ENCODE peak calls at places on chromosomes 1 and 21, in six cellular contexts. H is HCT116, S is H1, L is SK-N-SH, I is K562, J is GM12878. Y is an unnamed sample.

GRCh38 chr1:234730110-234730509 is 120.1 kb upstream of the IRF2BP2 start:
- DNase-seq in H (no peak), S (no peak), L (no peak), I (no peak), J (peak; percentile 17), Y (no peak)

GRCh38 chr21:38669186-38669585 is 136.5 kb upstream of the ETS2 start:
- DNase-seq in H (no peak), S (no peak), L (peak; percentile 42), I (peak; percentile 27), J (no peak), Y (peak; percentile 37)

GRCh38 chr1:214326406-214326805 is 45.4 kb downstream of the SMYD2 start:
- DNase-seq in H (no peak), S (no peak), L (no peak), I (peak; percentile 73), J (no peak), Y (no peak)

GRCh38 chr21:38733973-38734546 is 71.7 kb upstream of the ETS2 start:
- DNase-seq in H (peak; percentile 36), S (peak; percentile 100), L (peak; percentile 81), I (peak; percentile 77), J (peak; percentile 12), Y (peak; percentile 41)

GRCh38 chr1:168360151-168360550 is 79.5 kb downstream of the TBX19 start:
- DNase-seq in H (no peak), S (no peak), L (no peak), I (no peak), J (no peak), Y (no peak)

GRCh38 chr1:33986389-33987095 is 122.7 kb downstream of the HMGB4 start:
- DNase-seq in H (no peak), S (no peak), L (no peak), I (no peak), J (no peak), Y (no peak)

GRCh38 chr21:15472108-15472507 is 257.7 kb upstream of the USP25 start:
- DNase-seq in H (no peak), S (no peak), L (no peak), I (no peak), J (no peak), Y (no peak)

GRCh38 chr1:65799601-65800000 is 6.9 kb downstream of the PDE4B start:
- DNase-seq in H (no peak), S (no peak), L (no peak), I (no peak), J (no peak), Y (no peak)

GRCh38 chr21:46161180-46161799 is 5.9 kb upstream of the FTCD start:
- DNase-seq in H (no peak), S (peak; percentile 42), L (peak; percentile 30), I (no peak), J (no peak), Y (no peak)

GRCh38 chr1:198423701-198424100 is 116.8 kb downstream of the ATP6V1G3 start:
- DNase-seq in H (no peak), S (no peak), L (no peak), I (no peak), J (no peak), Y (no peak)

GRCh38 chr1:207925210-207925609 is 14.3 kb upstream of the CD34 start:
- DNase-seq in H (no peak), S (peak; percentile 59), L (no peak), I (no peak), J (no peak), Y (peak; percentile 65)

GRCh38 chr1:59433440-59433813 is 136.5 kb downstream of the FGGY start:
- DNase-seq in H (no peak), S (no peak), L (no peak), I (no peak), J (no peak), Y (no peak)

GRCh38 chr1:180898441-180899219 is 14.1 kb upstream of the KIAA1614 start:
- DNase-seq in H (no peak), S (peak; percentile 47), L (peak; percentile 36), I (no peak), J (no peak), Y (no peak)

GRCh38 chr1:67031121-67031520 is 22.8 kb downstream of the SLC35D1 start:
- DNase-seq in H (no peak), S (no peak), L (no peak), I (no peak), J (no peak), Y (no peak)

GRCh38 chr1:46735708-46736324 is 16.9 kb upstream of the EFCAB14 start:
- DNase-seq in H (peak; percentile 29), S (peak; percentile 72), L (no peak), I (peak; percentile 68), J (no peak), Y (peak; percentile 84)

GRCh38 chr21:28267449-28267848 is 725.2 kb downstream of the LTN1 start:
- DNase-seq in H (no peak), S (no peak), L (no peak), I (no peak), J (no peak), Y (no peak)

GRCh38 chr1:151811181-151811580 is 6.0 kb upstream of the LINGO4 start:
- DNase-seq in H (no peak), S (no peak), L (peak; percentile 4), I (no peak), J (no peak), Y (no peak)

GRCh38 chr1:11134352-11135266 is 34.9 kb upstream of the EXOSC10 start:
- DNase-seq in H (no peak), S (no peak), L (peak; percentile 78), I (peak; percentile 34), J (no peak), Y (no peak)

GRCh38 chr1:1941868-1942752 is 23.0 kb upstream of the TMEM52 start:
- DNase-seq in H (no peak), S (no peak), L (no peak), I (no peak), J (no peak), Y (no peak)

GRCh38 chr1:68228833-68229232 is 3.5 kb downstream of the WLS start:
- DNase-seq in H (no peak), S (no peak), L (no peak), I (no peak), J (no peak), Y (no peak)

GRCh38 chr1:68231627-68232303 is 558 bp downstream of the WLS start:
- DNase-seq in H (no peak), S (no peak), L (peak; percentile 73), I (no peak), J (no peak), Y (no peak)

GRCh38 chr1:68230901-68231626 is 1.3 kb downstream of the WLS start:
- DNase-seq in H (no peak), S (no peak), L (peak; percentile 63), I (no peak), J (no peak), Y (no peak)

GRCh38 chr1:68232354-68233148 is at the start of gene WLS:
- DNase-seq in H (peak; percentile 38), S (peak; percentile 79), L (peak; percentile 81), I (no peak), J (no peak), Y (peak; percentile 40)

DNA sequence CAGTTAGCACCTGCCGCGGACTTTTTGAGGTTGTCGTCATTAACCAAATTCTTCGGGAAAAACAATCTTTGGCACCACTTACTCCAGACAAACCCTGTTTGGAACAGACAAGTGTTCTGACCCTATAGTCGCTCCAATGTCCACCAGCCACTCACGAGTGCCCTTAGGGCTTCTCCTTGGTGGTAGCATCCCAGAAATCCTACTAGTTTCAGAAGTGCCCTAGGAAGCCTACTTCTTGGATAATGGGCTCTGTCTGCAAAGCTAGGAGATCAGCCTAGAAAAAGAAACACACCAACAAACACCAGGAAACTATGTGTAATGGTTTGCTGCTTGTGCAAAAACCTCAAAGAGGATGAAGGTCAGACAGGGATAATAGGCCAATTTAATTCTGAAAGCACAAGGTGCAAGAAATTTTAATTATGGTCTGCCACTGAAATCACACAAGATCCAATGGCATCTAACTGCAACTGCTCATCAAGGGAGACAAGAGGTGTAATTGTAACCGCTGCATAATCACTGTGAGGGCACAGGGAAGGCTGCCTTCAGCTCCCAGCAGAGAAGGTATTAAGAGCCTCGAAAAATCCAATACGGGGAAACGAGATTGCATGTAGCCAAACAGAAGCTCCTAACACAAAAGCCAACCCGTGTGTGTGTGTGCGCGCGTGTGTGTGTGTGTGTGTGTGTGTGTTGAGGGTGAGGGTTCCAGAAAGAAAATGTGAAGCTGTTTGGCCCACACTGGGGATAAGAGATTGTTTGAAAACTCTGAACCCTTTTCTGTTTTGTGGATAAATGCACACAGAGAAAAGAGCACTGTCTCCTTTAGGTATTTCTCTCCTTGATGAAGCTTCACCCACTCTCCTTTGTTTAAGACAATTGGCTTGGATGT is 2.2 kb downstream of the WLS start:
- DNase-seq in H (no peak), S (no peak), L (no peak), I (no peak), J (no peak), Y (no peak)
- TF ChIP-seq JUND in H (no peak), S (no peak), L (no peak), I (no peak), J (no peak), Y (no peak)

GRCh38 chr1:36751525-36751924 is 268.8 kb upstream of the CSF3R start:
- DNase-seq in H (no peak), S (no peak), L (no peak), I (no peak), J (no peak), Y (peak; percentile 86)
- TF ChIP-seq JUND in H (no peak), S (no peak), L (no peak), I (no peak), J (no peak), Y (no peak)

GRCh38 chr1:94672001-94672400 is 130.4 kb upstream of the F3 start:
- DNase-seq in H (no peak), S (no peak), L (no peak), I (no peak), J (no peak), Y (no peak)

GRCh38 chr1:94675373-94675772 is 133.8 kb upstream of the F3 start:
- DNase-seq in H (no peak), S (no peak), L (no peak), I (no peak), J (no peak), Y (no peak)

GRCh38 chr1:94670273-94670672 is 128.7 kb upstream of the F3 start:
- DNase-seq in H (no peak), S (no peak), L (no peak), I (no peak), J (no peak), Y (no peak)

GRCh38 chr1:94674876-94675275 is 133.3 kb upstream of the F3 start:
- DNase-seq in H (no peak), S (no peak), L (no peak), I (no peak), J (no peak), Y (no peak)

GRCh38 chr1:94672934-94673333 is 131.4 kb upstream of the F3 start:
- DNase-seq in H (no peak), S (no peak), L (no peak), I (no peak), J (no peak), Y (no peak)
- TF ChIP-seq JUND in H (no peak), S (no peak), L (no peak), I (no peak), J (no peak), Y (no peak)

DNA sequence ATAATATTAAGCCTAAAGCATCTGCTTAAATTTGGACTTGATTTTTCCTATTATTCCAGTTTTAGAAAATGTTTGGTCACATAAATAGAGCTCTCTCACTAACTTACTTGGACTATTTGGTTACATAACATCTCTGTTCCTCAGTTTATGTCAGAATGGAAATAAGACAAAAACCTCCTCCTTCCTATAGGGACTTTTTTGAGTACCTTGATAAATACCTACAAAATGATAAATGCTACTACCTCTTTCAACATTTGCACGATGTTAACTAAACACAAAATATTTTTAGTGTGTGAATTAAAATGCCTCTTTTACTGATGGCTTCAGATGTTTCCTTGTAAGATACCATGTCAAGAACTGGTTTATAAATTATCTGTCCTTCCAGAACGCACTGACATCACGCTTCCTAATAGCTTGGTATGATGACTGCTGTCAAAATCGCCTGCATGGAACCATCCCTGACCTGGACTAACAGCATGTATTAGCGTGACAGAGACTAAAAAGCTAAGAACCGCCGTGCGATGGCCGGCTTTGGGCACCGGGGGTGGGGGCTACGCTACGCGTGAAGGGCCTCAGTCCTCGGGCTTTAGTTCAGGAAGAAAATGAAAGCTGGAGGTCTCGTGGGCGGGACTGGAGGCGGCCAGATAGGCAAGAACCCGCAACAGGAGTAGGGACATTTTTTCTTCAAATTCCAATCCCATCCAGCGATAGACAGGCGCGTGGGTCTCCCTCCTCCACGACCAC is 133.3 kb upstream of the BARHL2 start:
- DNase-seq in H (no peak), S (no peak), L (peak; percentile 63), I (peak; percentile 48), J (no peak), Y (no peak)
- TF ChIP-seq JUND in H (no peak), S (no peak), L (no peak), I (no peak), J (no peak), Y (no peak)